ENCODE peak calls at places on chromosomes 7 and 10, in five cellular contexts. H is heart right ventricle, S is left ventricle myocardium inferior, F is A549, K is RWPE2. C is an unnamed sample.

GRCh38 chr7:128937647-128938523 is at the start of gene IRF5:
- DNase-seq in S (peak; percentile 56), K (peak; percentile 68), H (no peak), F (peak; percentile 63), C (peak; percentile 80)

GRCh38 chr7:91436655-91437054 is 172.4 kb downstream of the FZD1 start:
- DNase-seq in F (no peak), H (no peak), S (no peak), K (no peak), C (no peak)

GRCh38 chr7:133253522-133253882 is 624 bp downstream of the EXOC4 start:
- DNase-seq in S (no peak), F (peak; percentile 6), H (no peak), K (no peak), C (no peak)

GRCh38 chr7:48274662-48275061 is 103.4 kb downstream of the ABCA13 start:
- DNase-seq in S (no peak), K (no peak), F (no peak), H (no peak), C (no peak)

GRCh38 chr10:109912335-109913282 is 10.7 kb downstream of the XPNPEP1 start:
- DNase-seq in K (no peak), F (no peak), S (no peak), H (no peak), C (no peak)

GRCh38 chr7:144452064-144452463 is 48.6 kb upstream of the NOBOX start:
- DNase-seq in F (no peak), H (no peak), S (no peak), K (no peak), C (no peak)

GRCh38 chr10:103739039-103739764 is 116.2 kb downstream of the SH3PXD2A start:
- DNase-seq in S (no peak), K (no peak), H (peak; percentile 66), F (no peak), C (no peak)

GRCh38 chr7:2037805-2038635 is 194.7 kb downstream of the MAD1L1 start:
- DNase-seq in K (no peak), F (no peak), S (peak; percentile 53), H (peak; percentile 45), C (peak; percentile 73)

GRCh38 chr7:51307811-51308737 is 8.5 kb downstream of the COBL start:
- DNase-seq in F (no peak), H (no peak), K (no peak), S (no peak), C (no peak)

GRCh38 chr7:381211-382117 is 91.5 kb downstream of the FOXL3 start:
- DNase-seq in S (no peak), H (no peak), K (peak; percentile 41), F (no peak), C (peak; percentile 22)

GRCh38 chr7:108517951-108518350 is 8.0 kb downstream of the PNPLA8 start:
- DNase-seq in S (no peak), H (no peak), F (no peak), K (no peak), C (no peak)

GRCh38 chr10:1546431-1547110 is 190.8 kb downstream of the ADARB2 start:
- DNase-seq in H (no peak), K (no peak), S (no peak), F (no peak), C (peak; percentile 21)

GRCh38 chr7:133958822-133959221 is 168.3 kb upstream of the LRGUK start:
- DNase-seq in F (no peak), S (no peak), K (no peak), H (no peak), C (no peak)

GRCh38 chr7:143467724-143468123 is 9.9 kb upstream of the TAS2R41 start:
- DNase-seq in F (no peak), K (no peak), H (no peak), S (no peak), C (no peak)

GRCh38 chr7:116218051-116218645 is 7.8 kb downstream of the TES start:
- DNase-seq in H (no peak), K (no peak), F (peak; percentile 88), S (no peak), C (peak; percentile 76)

GRCh38 chr10:129719415-129719739 is 244.7 kb downstream of the EBF3 start:
- DNase-seq in H (no peak), F (no peak), K (no peak), S (no peak), C (no peak)

GRCh38 chr10:3763035-3763456 is 22.0 kb downstream of the KLF6 start:
- DNase-seq in S (no peak), H (no peak), F (peak; percentile 53), K (peak; percentile 97), C (no peak)

GRCh38 chr7:101200862-101201599 is at the start of gene MOGAT3:
- DNase-seq in K (no peak), S (no peak), F (no peak), H (no peak), C (no peak)

GRCh38 chr10:4807803-4808507 is 18.1 kb upstream of the AKR1E2 start:
- DNase-seq in H (no peak), K (no peak), S (no peak), F (peak; percentile 66), C (no peak)

GRCh38 chr7:106767073-106767472 is 98.0 kb upstream of the PIK3CG start:
- DNase-seq in S (no peak), F (no peak), K (no peak), H (no peak), C (no peak)

GRCh38 chr10:21036757-21037156 is 139.6 kb upstream of the NEBL start:
- DNase-seq in F (no peak), K (no peak), S (no peak), H (no peak), C (no peak)

GRCh38 chr10:118564652-118565051 is 30.8 kb downstream of the PRLHR start:
- DNase-seq in H (no peak), K (no peak), S (no peak), F (peak; percentile 25), C (no peak)

GRCh38 chr7:1950623-1951523 is 280.8 kb downstream of the ELFN1 start:
- DNase-seq in S (peak; percentile 39), F (no peak), K (no peak), H (peak; percentile 30), C (no peak)

GRCh38 chr10:33967721-33968120 is 633.3 kb upstream of the NRP1 start:
- DNase-seq in K (no peak), S (no peak), F (no peak), H (no peak), C (no peak)

GRCh38 chr10:6473901-6474370 is 106.1 kb downstream of the PRKCQ start:
- DNase-seq in S (no peak), H (no peak), K (no peak), F (no peak), C (no peak)

GRCh38 chr10:61973169-61973568 is 71.7 kb downstream of the ARID5B start:
- DNase-seq in S (no peak), H (no peak), F (no peak), K (no peak), C (no peak)

GRCh38 chr10:102322914-102323313 is 72.6 kb upstream of the NFKB2 start:
- DNase-seq in F (no peak), K (no peak), S (no peak), H (no peak), C (no peak)
- H3K27ac ChIP-seq in F (no peak overlapping the region), K (no peak overlapping the region), S (no peak overlapping the region), H (no peak overlapping the region), C (no peak overlapping the region)

DNA sequence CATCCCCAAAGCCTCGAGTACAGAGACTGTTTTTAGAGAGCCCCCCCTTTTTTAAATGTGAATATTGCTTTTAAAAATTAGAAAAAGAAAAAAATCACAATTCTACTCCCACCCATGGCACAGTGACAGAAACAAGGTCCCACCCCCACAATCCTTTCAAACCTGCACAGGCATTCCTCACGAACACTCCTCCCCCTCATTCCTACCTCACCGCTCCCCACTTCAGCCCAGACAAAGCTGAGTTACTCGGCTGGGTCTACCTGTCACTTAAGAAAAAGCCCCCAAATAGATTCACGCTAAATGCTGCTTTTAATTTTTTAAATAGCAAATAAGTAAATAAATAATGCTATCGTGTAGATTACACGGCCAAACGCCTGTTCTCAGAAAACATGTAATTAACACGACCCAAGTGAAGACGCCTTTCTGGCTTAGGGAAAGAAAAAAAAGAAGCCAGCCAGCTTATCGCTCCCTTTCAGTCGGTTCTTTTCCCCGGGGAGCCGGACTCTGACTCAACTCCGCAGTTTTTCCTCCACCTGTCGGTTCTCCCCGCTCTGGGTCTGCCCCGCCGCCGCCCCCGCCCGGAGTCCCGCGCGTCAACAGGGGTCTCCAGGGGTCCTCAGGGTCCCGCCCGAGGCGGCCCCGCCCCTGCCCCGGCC is 724 bp downstream of the MPP7 start:
- DNase-seq in H (peak; percentile 42), S (no peak), K (no peak), F (no peak), C (no peak)
- H3K27ac ChIP-seq in H (peak overlapping the region; percentile 90), S (peak overlapping the region; percentile 85), K (peak overlapping the region; percentile 12), F (peak overlapping the region; percentile 74), C (peak overlapping the region; percentile 92)

GRCh38 chr10:44965104-44965503 is 5.5 kb downstream of the RASSF4 start:
- DNase-seq in S (no peak), H (peak; percentile 1), F (no peak), K (no peak), C (no peak)
- H3K27ac ChIP-seq in S (peak overlapping the region; percentile 96), H (peak overlapping the region; percentile 92), F (no peak overlapping the region), K (no peak overlapping the region), C (peak overlapping the region; percentile 68)

GRCh38 chr10:124697837-124698559 is 46.2 kb downstream of the FAM53B start:
- DNase-seq in K (no peak), H (no peak), S (no peak), F (no peak), C (no peak)
- H3K27ac ChIP-seq in K (no peak overlapping the region), H (peak overlapping the region; percentile 88), S (peak overlapping the region; percentile 92), F (no peak overlapping the region), C (peak overlapping the region; percentile 76)

GRCh38 chr10:77547651-77548050 is 90.0 kb downstream of the KCNMA1 start:
- DNase-seq in F (no peak), S (no peak), H (no peak), K (no peak), C (no peak)

GRCh38 chr10:77548157-77548556 is 89.5 kb downstream of the KCNMA1 start:
- DNase-seq in F (no peak), S (no peak), H (no peak), K (no peak), C (no peak)

GRCh38 chr10:77548671-77549070 is 88.9 kb downstream of the KCNMA1 start:
- DNase-seq in F (no peak), H (no peak), K (no peak), S (no peak), C (no peak)

GRCh38 chr10:77552252-77552651 is 85.4 kb downstream of the KCNMA1 start:
- DNase-seq in H (no peak), F (no peak), S (no peak), K (no peak), C (no peak)

DNA sequence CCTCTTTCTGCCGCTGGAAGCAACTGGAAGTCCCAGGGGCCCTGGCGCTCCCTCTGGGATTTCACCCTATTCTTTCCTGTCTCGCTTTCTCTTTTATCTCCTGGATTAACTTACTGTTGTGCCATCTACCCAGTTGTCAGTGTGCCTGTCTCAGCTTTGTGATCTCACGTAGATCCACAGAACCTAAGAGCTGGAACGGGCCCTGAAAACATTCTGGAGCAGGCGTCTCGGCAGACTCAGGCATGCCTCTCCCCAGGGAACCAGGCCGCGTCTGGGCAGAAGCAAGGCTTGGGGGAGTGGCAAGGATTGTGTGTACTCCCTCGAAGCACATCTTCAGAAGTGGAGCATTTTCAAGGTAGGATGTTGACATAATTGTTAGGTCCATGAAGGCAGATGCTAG is 87.2 kb downstream of the KCNMA1 start:
- DNase-seq in F (no peak), S (no peak), H (no peak), K (no peak), C (no peak)
- H3K27ac ChIP-seq in F (no peak overlapping the region), S (no peak overlapping the region), H (no peak overlapping the region), K (no peak overlapping the region), C (no peak overlapping the region)

C was measured in stomach.